ENCODE peak calls at places on chromosome 21, in nine cellular contexts. One of them, this sample, is unnamed.

GRCh38 chr21:27173052-27173451 is 206.2 kb upstream of the ADAMTS5 start:
- DNase-seq in mesenchymal stem cell: no peak
- DNase-seq in left ventricle myocardium inferior: no peak
- DNase-seq in effector memory CD4-positive, alpha-beta T cell: no peak
- DNase-seq in activated T-helper 1 cell treated with anti-CD3 and anti-CD28 coated beads, Interleukin-12 subunit alpha, Interleukin-12 subunit beta, Interleukin-2, Interleukin-4 antibody, amounts not matched to agents 30 ng/mL and 10 ng/mL and 1 ng/mL, durations not matched to agents 14 hours and 24 hours and 36 hours: no peak
- DNase-seq in EL: no peak
- DNase-seq in HS-27A: no peak
- DNase-seq in CD4-positive, CD25-positive, alpha-beta regulatory T cell: no peak
- DNase-seq in MM.1S: no peak
- DNase-seq in this sample: no peak

GRCh38 chr21:16193758-16194606 is 464.2 kb downstream of the USP25 start:
- DNase-seq in mesenchymal stem cell: peak
- DNase-seq in left ventricle myocardium inferior: peak
- DNase-seq in effector memory CD4-positive, alpha-beta T cell: no peak
- DNase-seq in activated T-helper 1 cell treated with anti-CD3 and anti-CD28 coated beads, Interleukin-12 subunit alpha, Interleukin-12 subunit beta, Interleukin-2, Interleukin-4 antibody, amounts not matched to agents 30 ng/mL and 10 ng/mL and 1 ng/mL, durations not matched to agents 14 hours and 24 hours and 36 hours: no peak
- DNase-seq in EL: peak
- DNase-seq in HS-27A: peak
- DNase-seq in CD4-positive, CD25-positive, alpha-beta regulatory T cell: no peak
- DNase-seq in MM.1S: peak
- DNase-seq in this sample: peak

GRCh38 chr21:43354666-43355065 is 72.3 kb downstream of the SIK1 start:
- DNase-seq in mesenchymal stem cell: no peak
- DNase-seq in left ventricle myocardium inferior: no peak
- DNase-seq in effector memory CD4-positive, alpha-beta T cell: no peak
- DNase-seq in activated T-helper 1 cell treated with anti-CD3 and anti-CD28 coated beads, Interleukin-12 subunit alpha, Interleukin-12 subunit beta, Interleukin-2, Interleukin-4 antibody, amounts not matched to agents 30 ng/mL and 10 ng/mL and 1 ng/mL, durations not matched to agents 14 hours and 24 hours and 36 hours: no peak
- DNase-seq in EL: no peak
- DNase-seq in HS-27A: no peak
- DNase-seq in CD4-positive, CD25-positive, alpha-beta regulatory T cell: no peak
- DNase-seq in MM.1S: no peak
- DNase-seq in this sample: no peak

GRCh38 chr21:26224351-26224750 is 53.8 kb upstream of the APP start:
- DNase-seq in mesenchymal stem cell: no peak
- DNase-seq in left ventricle myocardium inferior: no peak
- DNase-seq in effector memory CD4-positive, alpha-beta T cell: no peak
- DNase-seq in activated T-helper 1 cell treated with anti-CD3 and anti-CD28 coated beads, Interleukin-12 subunit alpha, Interleukin-12 subunit beta, Interleukin-2, Interleukin-4 antibody, amounts not matched to agents 30 ng/mL and 10 ng/mL and 1 ng/mL, durations not matched to agents 14 hours and 24 hours and 36 hours: no peak
- DNase-seq in EL: no peak
- DNase-seq in HS-27A: no peak
- DNase-seq in CD4-positive, CD25-positive, alpha-beta regulatory T cell: no peak
- DNase-seq in MM.1S: no peak
- DNase-seq in this sample: no peak

GRCh38 chr21:35020902-35021301 is 28.2 kb downstream of the RUNX1 start:
- DNase-seq in mesenchymal stem cell: no peak
- DNase-seq in left ventricle myocardium inferior: no peak
- DNase-seq in effector memory CD4-positive, alpha-beta T cell: no peak
- DNase-seq in activated T-helper 1 cell treated with anti-CD3 and anti-CD28 coated beads, Interleukin-12 subunit alpha, Interleukin-12 subunit beta, Interleukin-2, Interleukin-4 antibody, amounts not matched to agents 30 ng/mL and 10 ng/mL and 1 ng/mL, durations not matched to agents 14 hours and 24 hours and 36 hours: no peak
- DNase-seq in EL: peak
- DNase-seq in HS-27A: no peak
- DNase-seq in CD4-positive, CD25-positive, alpha-beta regulatory T cell: no peak
- DNase-seq in MM.1S: no peak
- DNase-seq in this sample: no peak

GRCh38 chr21:42561742-42562141 is 48.1 kb downstream of the SLC37A1 start:
- DNase-seq in mesenchymal stem cell: no peak
- DNase-seq in left ventricle myocardium inferior: no peak
- DNase-seq in effector memory CD4-positive, alpha-beta T cell: no peak
- DNase-seq in activated T-helper 1 cell treated with anti-CD3 and anti-CD28 coated beads, Interleukin-12 subunit alpha, Interleukin-12 subunit beta, Interleukin-2, Interleukin-4 antibody, amounts not matched to agents 30 ng/mL and 10 ng/mL and 1 ng/mL, durations not matched to agents 14 hours and 24 hours and 36 hours: no peak
- DNase-seq in EL: no peak
- DNase-seq in HS-27A: no peak
- DNase-seq in CD4-positive, CD25-positive, alpha-beta regulatory T cell: no peak
- DNase-seq in MM.1S: peak
- DNase-seq in this sample: peak

GRCh38 chr21:38272215-38272614 is 15.4 kb downstream of the KCNJ15 start:
- DNase-seq in mesenchymal stem cell: no peak
- DNase-seq in left ventricle myocardium inferior: no peak
- DNase-seq in effector memory CD4-positive, alpha-beta T cell: no peak
- DNase-seq in activated T-helper 1 cell treated with anti-CD3 and anti-CD28 coated beads, Interleukin-12 subunit alpha, Interleukin-12 subunit beta, Interleukin-2, Interleukin-4 antibody, amounts not matched to agents 30 ng/mL and 10 ng/mL and 1 ng/mL, durations not matched to agents 14 hours and 24 hours and 36 hours: no peak
- DNase-seq in EL: no peak
- DNase-seq in HS-27A: no peak
- DNase-seq in CD4-positive, CD25-positive, alpha-beta regulatory T cell: no peak
- DNase-seq in MM.1S: peak
- DNase-seq in this sample: no peak

GRCh38 chr21:33799378-33800090 is 116.1 kb downstream of the ATP5PO start:
- DNase-seq in mesenchymal stem cell: no peak
- DNase-seq in left ventricle myocardium inferior: peak
- DNase-seq in effector memory CD4-positive, alpha-beta T cell: no peak
- DNase-seq in activated T-helper 1 cell treated with anti-CD3 and anti-CD28 coated beads, Interleukin-12 subunit alpha, Interleukin-12 subunit beta, Interleukin-2, Interleukin-4 antibody, amounts not matched to agents 30 ng/mL and 10 ng/mL and 1 ng/mL, durations not matched to agents 14 hours and 24 hours and 36 hours: no peak
- DNase-seq in EL: no peak
- DNase-seq in HS-27A: no peak
- DNase-seq in CD4-positive, CD25-positive, alpha-beta regulatory T cell: no peak
- DNase-seq in MM.1S: no peak
- DNase-seq in this sample: no peak

GRCh38 chr21:41928621-41929220 is 25.1 kb downstream of the C2CD2 start:
- DNase-seq in mesenchymal stem cell: peak
- DNase-seq in left ventricle myocardium inferior: no peak
- DNase-seq in effector memory CD4-positive, alpha-beta T cell: no peak
- DNase-seq in activated T-helper 1 cell treated with anti-CD3 and anti-CD28 coated beads, Interleukin-12 subunit alpha, Interleukin-12 subunit beta, Interleukin-2, Interleukin-4 antibody, amounts not matched to agents 30 ng/mL and 10 ng/mL and 1 ng/mL, durations not matched to agents 14 hours and 24 hours and 36 hours: no peak
- DNase-seq in EL: no peak
- DNase-seq in HS-27A: no peak
- DNase-seq in CD4-positive, CD25-positive, alpha-beta regulatory T cell: no peak
- DNase-seq in MM.1S: peak
- DNase-seq in this sample: peak

GRCh38 chr21:41774467-41775151 is 7.8 kb upstream of the RIPK4 start:
- DNase-seq in mesenchymal stem cell: no peak
- DNase-seq in left ventricle myocardium inferior: no peak
- DNase-seq in effector memory CD4-positive, alpha-beta T cell: no peak
- DNase-seq in activated T-helper 1 cell treated with anti-CD3 and anti-CD28 coated beads, Interleukin-12 subunit alpha, Interleukin-12 subunit beta, Interleukin-2, Interleukin-4 antibody, amounts not matched to agents 30 ng/mL and 10 ng/mL and 1 ng/mL, durations not matched to agents 14 hours and 24 hours and 36 hours: no peak
- DNase-seq in EL: no peak
- DNase-seq in HS-27A: no peak
- DNase-seq in CD4-positive, CD25-positive, alpha-beta regulatory T cell: no peak
- DNase-seq in MM.1S: no peak
- DNase-seq in this sample: no peak

This sample was measured in naive B cell.